ENCODE peak calls at places on chromosomes 1 and 21, in ten cellular contexts. N, W, O, Q, F, L, G, U, I and P are unnamed samples.

GRCh38 chr21:39033878-39034589 is 149.2 kb downstream of the PSMG1 start:
- DNase-seq in N (no peak), W (peak), O (no peak), Q (peak), F (no peak), L (peak), G (no peak), U (no peak), I (peak), P (peak)

GRCh38 chr1:70818391-70818790 is 229.2 kb downstream of the PTGER3 start:
- DNase-seq in N (no peak), W (no peak), O (no peak), Q (no peak), F (peak), L (no peak), G (no peak), U (no peak), I (no peak), P (no peak)

GRCh38 chr1:20102875-20103274 is 16.5 kb downstream of the PLA2G2D start:
- DNase-seq in N (no peak), W (no peak), O (no peak), Q (no peak), F (peak), L (no peak), G (no peak), U (peak), I (no peak), P (no peak)

GRCh38 chr21:39527067-39527595 is 75.4 kb downstream of the SH3BGR start:
- DNase-seq in N (no peak), W (no peak), O (no peak), Q (no peak), F (no peak), L (no peak), G (no peak), U (no peak), I (no peak), P (no peak)

GRCh38 chr1:11335417-11336070 is 62.5 kb downstream of the UBIAD1 start:
- DNase-seq in N (no peak), W (no peak), O (no peak), Q (no peak), F (no peak), L (no peak), G (no peak), U (no peak), I (no peak), P (no peak)

GRCh38 chr1:169892176-169892818 is 1.4 kb downstream of the SCYL3 start:
- DNase-seq in N (no peak), W (no peak), O (no peak), Q (no peak), F (no peak), L (no peak), G (no peak), U (no peak), I (no peak), P (no peak)

GRCh38 chr1:6646499-6647148 is 22.0 kb downstream of the THAP3 start:
- DNase-seq in N (peak), W (peak), O (peak), Q (no peak), F (peak), L (no peak), G (no peak), U (peak), I (peak), P (no peak)

GRCh38 chr1:210129759-210130158 is 102.8 kb upstream of the SERTAD4 start:
- DNase-seq in N (no peak), W (no peak), O (no peak), Q (no peak), F (no peak), L (no peak), G (no peak), U (peak), I (no peak), P (no peak)

GRCh38 chr1:108041360-108042143 is 76.6 kb upstream of the VAV3 start:
- DNase-seq in N (no peak), W (no peak), O (no peak), Q (no peak), F (no peak), L (no peak), G (no peak), U (no peak), I (no peak), P (no peak)

GRCh38 chr1:197399691-197400521 is 131.9 kb downstream of the CRB1 start:
- DNase-seq in N (peak), W (peak), O (peak), Q (no peak), F (peak), L (no peak), G (peak), U (peak), I (peak), P (no peak)

GRCh38 chr1:39566441-39567137 is 10.0 kb downstream of the PABPC4 start:
- DNase-seq in N (no peak), W (no peak), O (no peak), Q (no peak), F (no peak), L (no peak), G (peak), U (no peak), I (no peak), P (no peak)

GRCh38 chr1:67133177-67133576 is 1.6 kb downstream of the C1orf141 start:
- DNase-seq in N (no peak), W (no peak), O (no peak), Q (no peak), F (no peak), L (no peak), G (no peak), U (no peak), I (no peak), P (no peak)

GRCh38 chr1:67126974-67127373 is 7.8 kb downstream of the C1orf141 start:
- DNase-seq in N (no peak), W (no peak), O (no peak), Q (no peak), F (no peak), L (no peak), G (no peak), U (no peak), I (no peak), P (no peak)

GRCh38 chr1:67134692-67135091 is at the start of gene C1orf141:
- DNase-seq in N (peak), W (no peak), O (no peak), Q (peak), F (peak), L (no peak), G (no peak), U (no peak), I (no peak), P (no peak)

GRCh38 chr1:67126111-67126746 is 8.5 kb downstream of the C1orf141 start:
- DNase-seq in N (peak), W (no peak), O (no peak), Q (no peak), F (peak), L (no peak), G (no peak), U (peak), I (peak), P (no peak)

DNA sequence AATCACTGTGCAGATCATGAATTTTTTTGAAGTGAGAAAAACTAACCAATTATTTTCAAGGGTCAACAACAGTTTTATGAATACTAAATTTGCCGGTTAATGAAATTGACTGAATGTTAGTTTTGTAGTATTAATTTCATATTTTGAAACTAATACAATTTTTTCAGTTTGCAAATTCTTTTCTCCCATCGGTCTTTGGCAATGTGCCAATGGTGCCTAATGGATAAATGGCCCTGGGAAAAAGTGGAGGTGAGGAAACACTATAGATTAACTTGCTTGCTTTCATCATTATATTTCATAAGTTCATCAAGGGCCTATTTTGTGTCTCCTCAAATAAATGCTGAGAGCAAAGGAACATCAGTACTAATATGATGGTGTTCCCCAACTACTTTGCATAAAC is 4.1 kb downstream of the C1orf141 start:
- DNase-seq in N (no peak), W (no peak), O (no peak), Q (no peak), F (peak), L (no peak), G (no peak), U (no peak), I (no peak), P (no peak)
- H3K27ac ChIP-seq in N (no peak), W (no peak), O (no peak), Q (no peak), F (no peak), L (no peak), G (no peak), U (no peak), I (no peak), P (no peak)

DNA sequence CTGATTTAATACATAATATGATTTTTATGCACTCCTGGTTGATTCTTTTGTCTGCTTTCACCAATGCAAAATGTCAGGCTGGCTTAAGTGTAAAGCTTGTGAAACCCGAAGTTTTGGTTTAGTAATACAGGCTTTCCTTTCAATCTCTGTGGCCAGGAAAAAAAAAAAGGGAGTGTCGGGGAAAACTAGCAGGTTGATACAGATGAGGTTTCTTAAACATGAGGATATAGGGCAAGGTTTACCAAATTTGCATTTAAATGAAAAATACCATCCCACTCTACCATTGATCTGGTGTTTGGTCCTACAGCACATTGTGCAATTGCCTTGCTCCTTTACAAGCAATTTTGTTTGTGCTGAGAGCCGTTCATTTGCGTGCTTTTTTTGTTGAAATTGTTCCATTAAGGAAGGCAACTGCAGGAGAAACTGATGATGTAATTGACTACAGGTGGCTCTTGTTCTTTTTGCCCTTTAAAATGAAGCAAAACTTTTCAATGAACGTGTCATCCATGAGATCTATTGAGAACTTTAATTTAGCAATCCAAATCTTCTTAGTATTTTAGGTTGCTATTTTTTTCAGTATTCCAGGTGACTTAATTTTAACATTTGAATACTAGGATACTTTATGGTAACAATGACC is 22.7 kb downstream of the CLIC6 start:
- DNase-seq in N (no peak), W (no peak), O (no peak), Q (no peak), F (no peak), L (no peak), G (no peak), U (peak), I (no peak), P (no peak)
- H3K27ac ChIP-seq in N (no peak), W (peak), O (no peak), Q (peak), F (no peak), L (no peak), G (no peak), U (no peak), I (no peak), P (no peak)

DNA sequence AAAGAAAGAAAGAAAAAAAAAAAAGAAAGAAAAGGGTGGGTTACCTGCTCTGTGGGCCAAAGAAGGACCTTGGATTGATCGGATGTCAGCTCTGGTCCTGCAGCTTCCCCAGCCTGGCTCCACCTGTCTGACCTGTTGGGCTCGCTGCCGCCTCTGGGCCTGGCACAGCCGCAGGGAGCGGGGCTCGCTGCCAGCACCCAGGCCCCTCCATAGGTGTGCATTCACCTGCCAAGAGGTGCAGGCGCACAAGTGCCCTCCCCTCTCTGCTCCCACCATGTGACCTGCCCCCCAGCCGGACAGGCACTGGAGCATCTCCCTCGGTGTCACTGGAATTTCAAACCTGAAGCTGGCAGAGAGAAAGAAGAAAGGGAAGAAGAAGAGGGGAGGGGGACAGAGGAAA is 33.1 kb upstream of the GPR157 start:
- DNase-seq in N (no peak), W (peak), O (no peak), Q (no peak), F (no peak), L (no peak), G (no peak), U (no peak), I (no peak), P (no peak)
- H3K27ac ChIP-seq in N (no peak), W (peak), O (no peak), Q (peak), F (no peak), L (no peak), G (no peak), U (peak), I (no peak), P (peak)

DNA sequence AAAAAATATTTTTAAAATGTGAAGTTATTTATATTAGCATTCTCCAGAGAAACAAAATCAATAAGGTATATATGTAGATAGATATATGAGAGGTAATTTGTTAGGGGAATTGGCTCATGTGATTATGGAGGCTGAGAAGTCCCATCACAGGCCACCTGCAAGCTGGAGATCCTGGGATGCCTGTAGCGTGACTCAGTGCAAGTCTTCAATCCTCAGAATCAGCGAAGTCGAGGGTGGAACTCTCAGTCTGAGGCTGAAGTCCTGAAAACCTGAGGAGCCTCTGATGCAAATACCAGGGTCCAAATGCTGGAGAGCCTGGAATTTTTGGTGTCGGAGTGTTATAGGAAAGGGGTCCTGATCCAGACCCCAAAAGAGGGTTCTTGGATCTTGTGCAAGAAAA is 658.5 kb downstream of the USP25 start:
- DNase-seq in N (peak), W (no peak), O (no peak), Q (no peak), F (no peak), L (no peak), G (no peak), U (peak), I (no peak), P (no peak)
- H3K27ac ChIP-seq in N (no peak), W (no peak), O (no peak), Q (no peak), F (no peak), L (no peak), G (no peak), U (no peak), I (no peak), P (no peak)

GRCh38 chr1:226656601-226657277 is 82.3 kb downstream of the ITPKB start:
- DNase-seq in N (no peak), W (no peak), O (no peak), Q (no peak), F (peak), L (peak), G (no peak), U (peak), I (no peak), P (no peak)
- H3K27ac ChIP-seq in N (peak), W (no peak), O (no peak), Q (peak), F (peak), L (no peak), G (no peak), U (peak), I (no peak), P (peak)

GRCh38 chr1:201914456-201915235 is 25.9 kb downstream of the SHISA4 start:
- DNase-seq in N (no peak), W (no peak), O (no peak), Q (no peak), F (no peak), L (no peak), G (no peak), U (no peak), I (no peak), P (no peak)

GRCh38 chr1:201916649-201917249 is 28.1 kb downstream of the SHISA4 start:
- DNase-seq in N (no peak), W (peak), O (peak), Q (no peak), F (peak), L (peak), G (peak), U (no peak), I (peak), P (peak)

GRCh38 chr1:201921952-201922558 is 24.3 kb downstream of the LMOD1 start:
- DNase-seq in N (no peak), W (no peak), O (no peak), Q (no peak), F (no peak), L (no peak), G (no peak), U (no peak), I (no peak), P (no peak)

GRCh38 chr1:201917362-201918033 is 28.8 kb downstream of the SHISA4 start:
- DNase-seq in N (no peak), W (peak), O (peak), Q (no peak), F (peak), L (no peak), G (no peak), U (peak), I (peak), P (no peak)

GRCh38 chr1:201918343-201918742 is 28.0 kb downstream of the LMOD1 start:
- DNase-seq in N (no peak), W (no peak), O (no peak), Q (no peak), F (no peak), L (no peak), G (no peak), U (no peak), I (no peak), P (no peak)
- H3K27ac ChIP-seq in N (no peak), W (no peak), O (peak), Q (peak), F (no peak), L (peak), G (peak), U (no peak), I (no peak), P (peak)

GRCh38 chr1:25912076-25912831 is 6.0 kb upstream of the STMN1 start:
- DNase-seq in N (no peak), W (no peak), O (no peak), Q (no peak), F (peak), L (no peak), G (no peak), U (peak), I (peak), P (no peak)
- H3K27ac ChIP-seq in N (no peak), W (no peak), O (peak), Q (no peak), F (peak), L (no peak), G (no peak), U (peak), I (peak), P (no peak)

DNA sequence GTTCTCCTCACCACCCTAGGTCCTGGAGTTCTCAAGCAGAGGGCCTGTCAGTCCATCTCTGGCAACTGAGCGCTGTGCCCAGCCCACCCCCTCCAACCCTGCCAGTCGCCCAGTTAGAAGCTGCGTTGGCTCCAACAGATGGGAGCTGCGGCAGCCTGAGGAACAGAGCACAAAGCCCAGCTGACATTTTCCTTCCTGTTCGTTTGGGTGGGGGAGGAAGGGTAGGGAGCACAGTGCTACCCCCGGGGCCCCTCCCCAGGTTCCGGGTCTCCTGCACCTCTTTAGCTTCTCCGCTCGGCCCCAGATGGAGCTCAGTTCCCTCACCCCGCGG is 1.4 kb downstream of the LRRN2 start:
- DNase-seq in N (peak), W (no peak), O (no peak), Q (no peak), F (no peak), L (no peak), G (no peak), U (no peak), I (no peak), P (no peak)
- H3K27ac ChIP-seq in N (no peak), W (no peak), O (no peak), Q (no peak), F (no peak), L (no peak), G (no peak), U (no peak), I (no peak), P (peak)

DNA sequence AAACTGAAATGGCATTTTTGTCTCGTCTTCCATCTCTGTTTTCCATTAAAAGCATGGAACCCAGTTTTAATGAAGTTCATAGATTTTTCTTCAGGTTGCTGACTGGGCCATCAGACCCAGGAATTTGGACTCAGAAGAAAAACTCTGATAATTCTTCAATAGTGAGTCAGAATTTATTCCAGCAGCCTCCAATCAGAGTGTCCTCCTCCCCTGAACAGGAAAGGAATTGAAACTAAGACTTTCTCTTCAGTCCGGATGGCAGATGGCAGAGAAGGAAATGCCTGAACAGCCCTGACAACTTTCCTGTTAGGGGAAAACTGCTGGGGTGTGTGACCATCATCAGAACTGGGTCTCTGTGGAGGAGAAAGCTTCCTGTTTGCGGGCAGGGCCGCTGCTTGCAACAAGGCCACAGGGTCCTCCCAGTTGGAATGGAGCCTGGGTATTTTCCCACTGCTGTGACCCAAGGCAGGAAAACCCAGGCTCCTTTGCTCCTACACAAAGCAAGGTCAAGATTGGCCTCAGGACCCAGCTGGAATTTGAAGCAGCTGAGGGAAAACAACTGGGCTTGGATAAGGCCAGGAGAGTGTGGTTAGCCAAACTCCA is 20.7 kb downstream of the CD34 start:
- DNase-seq in N (no peak), W (peak), O (peak), Q (no peak), F (peak), L (peak), G (peak), U (peak), I (peak), P (peak)
- H3K27ac ChIP-seq in N (no peak), W (no peak), O (peak), Q (peak), F (peak), L (peak), G (peak), U (peak), I (peak), P (peak)

GRCh38 chr1:44405804-44406743 is 1.0 kb downstream of the RNF220 start:
- DNase-seq in N (peak), W (peak), O (peak), Q (no peak), F (peak), L (peak), G (no peak), U (no peak), I (no peak), P (no peak)

GRCh38 chr1:44407430-44408180 is 2.5 kb downstream of the RNF220 start:
- DNase-seq in N (peak), W (no peak), O (no peak), Q (no peak), F (no peak), L (peak), G (no peak), U (no peak), I (no peak), P (no peak)

GRCh38 chr1:44408181-44409018 is 3.3 kb downstream of the RNF220 start:
- DNase-seq in N (peak), W (no peak), O (no peak), Q (no peak), F (no peak), L (peak), G (no peak), U (no peak), I (no peak), P (no peak)

GRCh38 chr1:44406761-44407429 is 1.8 kb downstream of the RNF220 start:
- DNase-seq in N (peak), W (peak), O (no peak), Q (no peak), F (peak), L (peak), G (no peak), U (no peak), I (no peak), P (no peak)

GRCh38 chr1:44405041-44405803 is at the start of gene RNF220:
- DNase-seq in N (peak), W (peak), O (peak), Q (peak), F (peak), L (peak), G (peak), U (peak), I (peak), P (peak)
- H3K27ac ChIP-seq in N (no peak), W (no peak), O (no peak), Q (no peak), F (no peak), L (no peak), G (no peak), U (no peak), I (no peak), P (peak)